ENCODE peak calls at places on chromosomes 5 and 9, in eight cellular contexts. One of them, this sample, is unnamed.
A peak's percentile ranks its signal among the peaks of the same experiment; 100 is the strongest.

GRCh38 chr9:99785010-99785590 is 36.6 kb upstream of the NR4A3 start:
- DNase-seq in choroid plexus epithelial cell: no peak
- DNase-seq in AG10803: no peak
- DNase-seq in fibroblast of mammary gland: no peak
- DNase-seq in brain microvascular endothelial cell: no peak
- DNase-seq in AG09309: no peak
- DNase-seq in fibroblast of pulmonary artery: no peak
- DNase-seq in NB4: no peak
- DNase-seq in this sample: no peak

GRCh38 chr5:151684690-151685361 is 1.9 kb downstream of the SPARC start:
- DNase-seq in choroid plexus epithelial cell: peak; percentile 98
- DNase-seq in AG10803: peak; percentile 97
- DNase-seq in fibroblast of mammary gland: peak; percentile 97
- DNase-seq in brain microvascular endothelial cell: peak; percentile 94
- DNase-seq in AG09309: peak; percentile 96
- DNase-seq in fibroblast of pulmonary artery: peak; percentile 96
- DNase-seq in NB4: peak; percentile 24
- DNase-seq in this sample: peak; percentile 99

GRCh38 chr9:14987858-14988257 is 77.6 kb upstream of the FREM1 start:
- DNase-seq in choroid plexus epithelial cell: no peak
- DNase-seq in AG10803: no peak
- DNase-seq in fibroblast of mammary gland: no peak
- DNase-seq in brain microvascular endothelial cell: no peak
- DNase-seq in AG09309: no peak
- DNase-seq in fibroblast of pulmonary artery: no peak
- DNase-seq in NB4: no peak
- DNase-seq in this sample: no peak

GRCh38 chr5:17992296-17992695 is 358.0 kb downstream of the TAF11L14 start:
- DNase-seq in choroid plexus epithelial cell: no peak
- DNase-seq in AG10803: no peak
- DNase-seq in fibroblast of mammary gland: no peak
- DNase-seq in brain microvascular endothelial cell: no peak
- DNase-seq in AG09309: no peak
- DNase-seq in fibroblast of pulmonary artery: no peak
- DNase-seq in NB4: no peak
- DNase-seq in this sample: no peak

GRCh38 chr5:13591621-13592020 is 352.9 kb downstream of the DNAH5 start:
- DNase-seq in choroid plexus epithelial cell: peak; percentile 71
- DNase-seq in AG10803: peak; percentile 80
- DNase-seq in fibroblast of mammary gland: peak; percentile 78
- DNase-seq in brain microvascular endothelial cell: peak; percentile 84
- DNase-seq in AG09309: peak; percentile 31
- DNase-seq in fibroblast of pulmonary artery: peak; percentile 35
- DNase-seq in NB4: peak; percentile 42
- DNase-seq in this sample: no peak

GRCh38 chr5:90434116-90434714 is 24.7 kb upstream of the CETN3 start:
- DNase-seq in choroid plexus epithelial cell: peak; percentile 74
- DNase-seq in AG10803: peak; percentile 35
- DNase-seq in fibroblast of mammary gland: peak; percentile 53
- DNase-seq in brain microvascular endothelial cell: peak; percentile 47
- DNase-seq in AG09309: no peak
- DNase-seq in fibroblast of pulmonary artery: peak; percentile 65
- DNase-seq in NB4: peak; percentile 66
- DNase-seq in this sample: peak; percentile 56

GRCh38 chr9:127207734-127208410 is 56.7 kb upstream of the GARNL3 start:
- DNase-seq in choroid plexus epithelial cell: no peak
- DNase-seq in AG10803: no peak
- DNase-seq in fibroblast of mammary gland: no peak
- DNase-seq in brain microvascular endothelial cell: no peak
- DNase-seq in AG09309: no peak
- DNase-seq in fibroblast of pulmonary artery: no peak
- DNase-seq in NB4: no peak
- DNase-seq in this sample: no peak

GRCh38 chr5:85000671-85001070 is 616.0 kb upstream of the EDIL3 start:
- DNase-seq in choroid plexus epithelial cell: peak; percentile 3
- DNase-seq in AG10803: no peak
- DNase-seq in fibroblast of mammary gland: peak; percentile 26
- DNase-seq in brain microvascular endothelial cell: peak; percentile 6
- DNase-seq in AG09309: no peak
- DNase-seq in fibroblast of pulmonary artery: no peak
- DNase-seq in NB4: no peak
- DNase-seq in this sample: no peak

GRCh38 chr5:168947212-168947868 is 353.6 kb downstream of the SLIT3 start:
- DNase-seq in choroid plexus epithelial cell: peak; percentile 56
- DNase-seq in AG10803: peak; percentile 40
- DNase-seq in fibroblast of mammary gland: peak; percentile 39
- DNase-seq in brain microvascular endothelial cell: peak; percentile 25
- DNase-seq in AG09309: no peak
- DNase-seq in fibroblast of pulmonary artery: peak; percentile 48
- DNase-seq in NB4: peak; percentile 61
- DNase-seq in this sample: peak; percentile 25

GRCh38 chr5:14153932-14154646 is 10.9 kb downstream of the TRIO start:
- DNase-seq in choroid plexus epithelial cell: peak; percentile 76
- DNase-seq in AG10803: peak; percentile 79
- DNase-seq in fibroblast of mammary gland: peak; percentile 85
- DNase-seq in brain microvascular endothelial cell: peak; percentile 82
- DNase-seq in AG09309: peak; percentile 51
- DNase-seq in fibroblast of pulmonary artery: peak; percentile 81
- DNase-seq in NB4: no peak
- DNase-seq in this sample: peak; percentile 87

GRCh38 chr9:76419782-76420380 is 25.7 kb upstream of the RFK start:
- DNase-seq in choroid plexus epithelial cell: peak; percentile 44
- DNase-seq in AG10803: peak; percentile 28
- DNase-seq in fibroblast of mammary gland: peak; percentile 41
- DNase-seq in brain microvascular endothelial cell: no peak
- DNase-seq in AG09309: no peak
- DNase-seq in fibroblast of pulmonary artery: peak; percentile 40
- DNase-seq in NB4: no peak
- DNase-seq in this sample: peak; percentile 36

GRCh38 chr5:2897276-2897990 is 146.0 kb upstream of the IRX2 start:
- DNase-seq in choroid plexus epithelial cell: no peak
- DNase-seq in AG10803: no peak
- DNase-seq in fibroblast of mammary gland: no peak
- DNase-seq in brain microvascular endothelial cell: no peak
- DNase-seq in AG09309: no peak
- DNase-seq in fibroblast of pulmonary artery: no peak
- DNase-seq in NB4: no peak
- DNase-seq in this sample: no peak

GRCh38 chr5:57066921-57067914 is 106.6 kb upstream of the GPBP1 start:
- DNase-seq in choroid plexus epithelial cell: peak; percentile 50
- DNase-seq in AG10803: no peak
- DNase-seq in fibroblast of mammary gland: peak; percentile 13
- DNase-seq in brain microvascular endothelial cell: no peak
- DNase-seq in AG09309: no peak
- DNase-seq in fibroblast of pulmonary artery: peak; percentile 7
- DNase-seq in NB4: no peak
- DNase-seq in this sample: peak; percentile 88

DNA sequence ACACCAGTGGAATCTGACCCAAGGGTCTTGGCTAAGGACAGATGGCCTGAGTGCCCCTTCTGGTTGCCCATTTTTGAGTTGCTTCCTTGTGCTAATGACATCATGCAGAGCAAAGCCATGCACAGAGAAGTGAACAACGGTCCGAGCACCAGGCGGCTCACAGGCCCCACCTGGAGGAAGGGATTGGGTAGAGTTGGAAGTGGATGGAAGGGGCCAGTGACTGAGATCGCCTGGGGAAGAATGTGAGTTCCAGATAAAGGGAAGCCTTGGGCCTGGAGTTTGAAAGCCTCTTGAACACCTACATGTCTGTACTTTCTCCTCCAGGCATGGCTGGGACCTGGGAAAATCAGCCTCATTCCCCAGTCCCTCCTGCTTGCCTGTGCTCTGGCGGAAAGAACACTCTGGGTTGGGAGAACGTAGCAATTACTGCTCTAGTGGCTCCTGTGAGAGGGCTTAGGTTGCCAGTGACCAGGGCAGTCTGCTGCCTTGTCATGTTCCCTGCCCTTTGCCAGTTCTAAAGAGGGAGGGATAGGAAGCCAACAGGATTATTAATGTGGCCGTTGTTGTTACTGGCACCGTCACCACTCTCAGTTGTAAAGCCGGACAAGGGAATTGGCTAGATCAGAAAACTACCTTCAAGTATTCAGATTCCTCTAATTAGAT is 62.5 kb upstream of the PTPN3 start:
- DNase-seq in choroid plexus epithelial cell: no peak
- DNase-seq in AG10803: no peak
- DNase-seq in fibroblast of mammary gland: no peak
- DNase-seq in brain microvascular endothelial cell: no peak
- DNase-seq in AG09309: no peak
- DNase-seq in fibroblast of pulmonary artery: no peak
- DNase-seq in NB4: peak; percentile 20
- DNase-seq in this sample: no peak
- TF ChIP-seq CTCF in choroid plexus epithelial cell: no peak
- TF ChIP-seq CTCF in AG10803: no peak
- TF ChIP-seq CTCF in fibroblast of mammary gland: no peak
- TF ChIP-seq CTCF in brain microvascular endothelial cell: peak; percentile 35
- TF ChIP-seq CTCF in AG09309: no peak
- TF ChIP-seq CTCF in fibroblast of pulmonary artery: no peak
- TF ChIP-seq CTCF in NB4: peak; percentile 9
- TF ChIP-seq CTCF in this sample: no peak

DNA sequence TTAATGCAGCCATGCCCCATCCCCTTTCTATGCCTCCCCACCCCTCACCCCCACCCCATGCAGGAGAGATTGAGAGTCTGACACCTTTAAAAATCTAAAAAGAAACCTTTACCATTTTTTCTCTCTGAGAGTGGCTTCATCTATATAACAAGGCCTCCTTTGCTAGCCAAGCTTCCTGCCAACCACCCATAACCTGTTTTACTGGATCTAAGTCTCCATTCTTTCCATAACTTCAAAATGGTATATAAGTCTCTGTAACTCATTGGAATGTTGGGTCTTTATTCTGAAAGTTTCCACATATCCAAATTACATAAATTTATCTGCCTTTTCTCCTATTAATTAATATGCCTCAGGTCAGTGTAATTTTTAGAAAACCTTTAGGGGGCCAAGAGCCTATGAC is 1174.0 kb downstream of the MAT2B start:
- DNase-seq in choroid plexus epithelial cell: no peak
- DNase-seq in AG10803: no peak
- DNase-seq in fibroblast of mammary gland: no peak
- DNase-seq in brain microvascular endothelial cell: no peak
- DNase-seq in AG09309: no peak
- DNase-seq in fibroblast of pulmonary artery: no peak
- DNase-seq in NB4: no peak
- DNase-seq in this sample: no peak
- H3K4me3 ChIP-seq in choroid plexus epithelial cell: no peak overlapping the region
- H3K4me3 ChIP-seq in AG10803: no peak overlapping the region
- H3K4me3 ChIP-seq in fibroblast of mammary gland: no peak overlapping the region
- H3K4me3 ChIP-seq in brain microvascular endothelial cell: no peak overlapping the region
- H3K4me3 ChIP-seq in AG09309: no peak overlapping the region
- H3K4me3 ChIP-seq in fibroblast of pulmonary artery: no peak overlapping the region
- H3K4me3 ChIP-seq in NB4: no peak overlapping the region
- H3K4me3 ChIP-seq in this sample: no peak overlapping the region

DNA sequence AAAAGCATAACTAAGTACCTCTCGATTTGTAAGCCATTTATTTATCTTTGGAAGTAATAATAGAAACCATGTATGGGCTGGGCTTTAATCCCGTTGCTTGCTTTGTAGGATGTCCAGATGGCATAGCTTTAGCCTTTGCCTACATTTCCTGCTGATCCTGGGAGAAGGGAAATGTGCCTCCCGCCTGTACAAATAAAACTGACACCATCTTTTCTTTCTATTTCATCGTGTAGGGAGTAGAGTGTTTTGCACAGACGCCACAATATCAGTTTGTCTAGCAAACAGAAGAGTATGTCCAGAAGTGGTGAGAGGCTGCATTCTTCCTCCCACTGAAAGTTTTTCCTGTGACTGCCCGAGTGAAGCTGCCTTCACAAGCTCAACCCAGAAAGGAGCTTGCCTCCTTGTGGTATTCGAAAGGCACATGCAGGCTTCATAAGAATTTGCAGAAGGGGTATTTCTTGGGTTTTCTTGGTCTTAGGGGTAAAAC is 24.7 kb upstream of the TJP2 start:
- DNase-seq in choroid plexus epithelial cell: peak; percentile 94
- DNase-seq in AG10803: peak; percentile 67
- DNase-seq in fibroblast of mammary gland: peak; percentile 65
- DNase-seq in brain microvascular endothelial cell: peak; percentile 79
- DNase-seq in AG09309: no peak
- DNase-seq in fibroblast of pulmonary artery: peak; percentile 84
- DNase-seq in NB4: no peak
- DNase-seq in this sample: peak; percentile 76
- TF ChIP-seq CTCF in choroid plexus epithelial cell: peak; percentile 86
- TF ChIP-seq CTCF in AG10803: peak; percentile 51
- TF ChIP-seq CTCF in fibroblast of mammary gland: peak; percentile 40
- TF ChIP-seq CTCF in brain microvascular endothelial cell: peak; percentile 75
- TF ChIP-seq CTCF in AG09309: peak; percentile 66
- TF ChIP-seq CTCF in fibroblast of pulmonary artery: peak; percentile 65
- TF ChIP-seq CTCF in NB4: no peak
- TF ChIP-seq CTCF in this sample: peak; percentile 58

DNA sequence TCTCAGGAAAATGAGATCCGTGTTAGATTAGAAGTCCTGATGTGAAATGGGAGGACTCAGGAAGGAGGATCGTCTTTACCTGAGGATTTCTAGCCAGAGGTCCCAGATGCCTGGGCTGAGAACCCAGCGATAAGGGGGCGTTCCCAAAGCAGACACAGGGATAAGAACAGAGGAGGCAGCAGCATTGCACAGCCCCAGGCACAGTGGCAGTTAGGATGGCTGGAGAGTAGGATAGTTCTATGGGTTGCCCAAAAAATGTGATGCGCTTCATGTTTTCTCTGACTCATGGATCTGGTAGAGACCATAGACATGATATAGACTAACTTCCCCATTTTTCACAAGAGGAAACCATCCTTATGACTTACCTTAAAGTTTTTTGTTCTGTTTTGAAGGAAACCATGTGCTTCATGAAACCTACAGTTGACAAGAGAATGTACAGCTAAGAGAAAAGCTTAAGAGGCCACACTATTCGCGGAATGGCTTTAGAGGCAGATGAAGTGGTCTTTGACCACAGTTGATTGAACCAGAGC is 37.2 kb downstream of the C9orf152 start:
- DNase-seq in choroid plexus epithelial cell: no peak
- DNase-seq in AG10803: no peak
- DNase-seq in fibroblast of mammary gland: no peak
- DNase-seq in brain microvascular endothelial cell: no peak
- DNase-seq in AG09309: no peak
- DNase-seq in fibroblast of pulmonary artery: no peak
- DNase-seq in NB4: peak; percentile 70
- DNase-seq in this sample: no peak
- H3K4me3 ChIP-seq in choroid plexus epithelial cell: no peak overlapping the region
- H3K4me3 ChIP-seq in AG10803: no peak overlapping the region
- H3K4me3 ChIP-seq in fibroblast of mammary gland: no peak overlapping the region
- H3K4me3 ChIP-seq in brain microvascular endothelial cell: no peak overlapping the region
- H3K4me3 ChIP-seq in AG09309: no peak overlapping the region
- H3K4me3 ChIP-seq in fibroblast of pulmonary artery: no peak overlapping the region
- H3K4me3 ChIP-seq in NB4: no peak overlapping the region
- H3K4me3 ChIP-seq in this sample: no peak overlapping the region

GRCh38 chr9:93625000-93625399 is 48.6 kb downstream of the PHF2 start:
- DNase-seq in choroid plexus epithelial cell: no peak
- DNase-seq in AG10803: no peak
- DNase-seq in fibroblast of mammary gland: no peak
- DNase-seq in brain microvascular endothelial cell: no peak
- DNase-seq in AG09309: no peak
- DNase-seq in fibroblast of pulmonary artery: no peak
- DNase-seq in NB4: no peak
- DNase-seq in this sample: no peak
- TF ChIP-seq CTCF in choroid plexus epithelial cell: no peak
- TF ChIP-seq CTCF in AG10803: no peak
- TF ChIP-seq CTCF in fibroblast of mammary gland: no peak
- TF ChIP-seq CTCF in brain microvascular endothelial cell: no peak
- TF ChIP-seq CTCF in AG09309: no peak
- TF ChIP-seq CTCF in fibroblast of pulmonary artery: no peak
- TF ChIP-seq CTCF in NB4: no peak
- TF ChIP-seq CTCF in this sample: no peak